ENCODE peak calls at places on chromosome 4, in five cellular contexts. P, C, J, B and W are unnamed samples.

GRCh38 chr4:183987987-183988392 is 82.9 kb downstream of the STOX2 start:
- DNase-seq in P (peak), C (peak), J (peak), B (no peak), W (peak)

GRCh38 chr4:38315296-38315695 is 348.7 kb upstream of the KLF3 start:
- DNase-seq in P (no peak), C (no peak), J (no peak), B (no peak), W (no peak)

GRCh38 chr4:115119804-115120352 is 6.5 kb upstream of the NDST4 start:
- DNase-seq in P (no peak), C (no peak), J (no peak), B (no peak), W (no peak)

GRCh38 chr4:177485528-177485927 is 43.3 kb upstream of the AGA start:
- DNase-seq in P (no peak), C (peak), J (no peak), B (no peak), W (peak)

GRCh38 chr4:80710748-80711451 is 319.6 kb upstream of the BMP3 start:
- DNase-seq in P (no peak), C (no peak), J (no peak), B (no peak), W (no peak)

GRCh38 chr4:47642985-47643745 is 158.1 kb downstream of the ATP10D start:
- DNase-seq in P (no peak), C (peak), J (no peak), B (no peak), W (peak)

GRCh38 chr4:171718069-171718468 is 95.1 kb upstream of the GALNTL6 start:
- DNase-seq in P (no peak), C (no peak), J (no peak), B (no peak), W (no peak)

GRCh38 chr4:110163327-110164070 is 34.9 kb downstream of the ELOVL6 start:
- DNase-seq in P (no peak), C (peak), J (no peak), B (no peak), W (peak)

GRCh38 chr4:15142201-15142600 is 139.9 kb downstream of the CPEB2 start:
- DNase-seq in P (no peak), C (no peak), J (no peak), B (no peak), W (no peak)

GRCh38 chr4:152577708-152578421 is 42.0 kb upstream of the FBXW7 start:
- DNase-seq in P (no peak), C (no peak), J (no peak), B (no peak), W (no peak)

GRCh38 chr4:121270384-121270783 is 106.3 kb upstream of the TNIP3 start:
- DNase-seq in P (no peak), C (no peak), J (no peak), B (no peak), W (no peak)

GRCh38 chr4:185912779-185913178 is 100.8 kb upstream of the SORBS2 start:
- DNase-seq in P (no peak), C (no peak), J (no peak), B (no peak), W (no peak)

GRCh38 chr4:174320501-174321199 is 36.9 kb downstream of the CEP44 start:
- DNase-seq in P (no peak), C (peak), J (no peak), B (no peak), W (peak)

GRCh38 chr4:156298230-156298629 is 344.6 kb upstream of the CTSO start:
- DNase-seq in P (no peak), C (peak), J (peak), B (no peak), W (peak)

GRCh38 chr4:6200922-6201362 is 593 bp upstream of the JAKMIP1 start:
- DNase-seq in P (no peak), C (no peak), J (no peak), B (no peak), W (no peak)

GRCh38 chr4:174218127-174218790 is 65.2 kb downstream of the FBXO8 start:
- DNase-seq in P (no peak), C (no peak), J (peak), B (peak), W (peak)

GRCh38 chr4:118772149-118773081 is 63.5 kb downstream of the SEC24D start:
- DNase-seq in P (no peak), C (peak), J (peak), B (no peak), W (peak)

GRCh38 chr4:98529970-98530569 is 128.3 kb downstream of the TSPAN5 start:
- DNase-seq in P (no peak), C (no peak), J (no peak), B (no peak), W (no peak)

GRCh38 chr4:108160741-108161352 is 7.9 kb downstream of the LEF1 start:
- DNase-seq in P (no peak), C (no peak), J (no peak), B (no peak), W (no peak)

GRCh38 chr4:68361146-68361589 is 11.3 kb upstream of the YTHDC1 start:
- DNase-seq in P (no peak), C (peak), J (no peak), B (no peak), W (peak)

GRCh38 chr4:21347142-21347541 is 601.4 kb downstream of the KCNIP4 start:
- DNase-seq in P (no peak), C (no peak), J (no peak), B (no peak), W (no peak)

GRCh38 chr4:120733968-120734367 is 188.6 kb downstream of the PRDM5 start:
- DNase-seq in P (no peak), C (no peak), J (no peak), B (no peak), W (no peak)

GRCh38 chr4:113080050-113080449 is 30.6 kb downstream of the ANK2 start:
- DNase-seq in P (no peak), C (peak), J (no peak), B (no peak), W (peak)

GRCh38 chr4:157727163-157727562 is 445.7 kb downstream of the GASK1B start:
- DNase-seq in P (no peak), C (no peak), J (no peak), B (no peak), W (no peak)

GRCh38 chr4:92234393-92235176 is 69.2 kb upstream of the GRID2 start:
- DNase-seq in P (no peak), C (peak), J (no peak), B (no peak), W (peak)

GRCh38 chr4:89303989-89304388 is 3.6 kb downstream of the GPRIN3 start:
- DNase-seq in P (no peak), C (no peak), J (no peak), B (no peak), W (no peak)

GRCh38 chr4:7390906-7391636 is 43.7 kb downstream of the PSAPL1 start:
- DNase-seq in P (peak), C (no peak), J (no peak), B (peak), W (no peak)

GRCh38 chr4:149630079-149630478 is 185.6 kb downstream of the IQCM start:
- DNase-seq in P (no peak), C (no peak), J (no peak), B (no peak), W (no peak)

GRCh38 chr4:128355301-128355700 is 67.7 kb upstream of the PGRMC2 start:
- DNase-seq in P (no peak), C (no peak), J (no peak), B (no peak), W (peak)

GRCh38 chr4:176001171-176002006 is 64.3 kb upstream of the WDR17 start:
- DNase-seq in P (peak), C (peak), J (peak), B (peak), W (peak)

GRCh38 chr4:8896071-8896470 is 24.4 kb upstream of the HMX1 start:
- DNase-seq in P (no peak), C (no peak), J (no peak), B (no peak), W (no peak)

GRCh38 chr4:729336-730315 is 24.0 kb downstream of the PCGF3 start:
- DNase-seq in P (no peak), C (no peak), J (no peak), B (no peak), W (no peak)

GRCh38 chr4:10020871-10021676 is at the start of gene SLC2A9:
- DNase-seq in P (peak), C (no peak), J (no peak), B (no peak), W (no peak)
- H4K91ac ChIP-seq in P (no peak), C (no peak), J (no peak), B (no peak), W (peak)

GRCh38 chr4:94871644-94872305 is 114.0 kb downstream of the BMPR1B start:
- DNase-seq in P (no peak), C (peak), J (no peak), B (no peak), W (no peak)
- H3K27ac ChIP-seq in P (no peak), C (peak), J (no peak), B (no peak), W (peak)

GRCh38 chr4:145681956-145682355 is 2.0 kb downstream of the C4orf51 start:
- DNase-seq in P (no peak), C (peak), J (no peak), B (no peak), W (peak)
- H2BK15ac ChIP-seq in P (no peak), C (peak), J (no peak), B (no peak), W (no peak)

GRCh38 chr4:169070895-169071218 is 60.8 kb upstream of the CBR4 start:
- DNase-seq in P (no peak), C (no peak), J (no peak), B (no peak), W (no peak)

GRCh38 chr4:169068423-169068822 is 58.4 kb upstream of the CBR4 start:
- DNase-seq in P (peak), C (no peak), J (no peak), B (no peak), W (no peak)

GRCh38 chr4:169066934-169067333 is 56.9 kb upstream of the CBR4 start:
- DNase-seq in P (no peak), C (no peak), J (no peak), B (no peak), W (no peak)

GRCh38 chr4:169071781-169072180 is 61.7 kb upstream of the CBR4 start:
- DNase-seq in P (no peak), C (peak), J (no peak), B (no peak), W (no peak)

GRCh38 chr4:169070071-169070894 is 60.2 kb upstream of the CBR4 start:
- DNase-seq in P (peak), C (peak), J (peak), B (no peak), W (peak)
- H4K91ac ChIP-seq in P (no peak), C (no peak), J (no peak), B (peak), W (no peak)

GRCh38 chr4:53676402-53676871 is 85.2 kb upstream of the LNX1 start:
- DNase-seq in P (no peak), C (peak), J (no peak), B (no peak), W (peak)
- H3K27ac ChIP-seq in P (no peak), C (no peak), J (no peak), B (no peak), W (no peak)

GRCh38 chr4:138113819-138114415 is 128.2 kb downstream of the SLC7A11 start:
- DNase-seq in P (no peak), C (peak), J (no peak), B (no peak), W (peak)
- H2BK15ac ChIP-seq in P (no peak), C (peak), J (no peak), B (no peak), W (no peak)